ENCODE peak calls at places on chromosomes 12 and 14, in six cellular contexts. N, D, V, B, S and F are unnamed samples.

GRCh38 chr12:65019696-65020095 is 101.4 kb downstream of the WIF1 start:
- DNase-seq in D (no peak), B (no peak), S (no peak), V (no peak), N (no peak), F (no peak)

GRCh38 chr12:115308918-115309317 is 624.9 kb upstream of the TBX3 start:
- DNase-seq in S (no peak), B (no peak), V (no peak), N (no peak), D (no peak), F (no peak)

GRCh38 chr14:70981005-70981952 is 74.0 kb downstream of the PCNX1 start:
- DNase-seq in S (no peak), N (no peak), D (no peak), B (no peak), V (no peak), F (no peak)

GRCh38 chr12:116916714-116917114 is 6.0 kb downstream of the FBXW8 start:
- DNase-seq in V (no peak), S (no peak), B (no peak), D (peak; percentile 88), N (peak; percentile 60), F (peak; percentile 92)

GRCh38 chr14:78259831-78260230 is 89.7 kb downstream of the NRXN3 start:
- DNase-seq in D (no peak), V (no peak), B (no peak), S (no peak), N (no peak), F (no peak)

GRCh38 chr14:99133563-99134332 is 138.2 kb downstream of the BCL11B start:
- DNase-seq in N (no peak), V (peak; percentile 4), B (peak; percentile 30), S (no peak), D (no peak), F (no peak)

GRCh38 chr14:30820674-30821073 is 53.7 kb upstream of the COCH start:
- DNase-seq in S (no peak), B (no peak), N (no peak), V (no peak), D (no peak), F (no peak)

GRCh38 chr14:102591372-102591943 is 991 bp upstream of the RCOR1 start:
- DNase-seq in D (no peak), S (peak; percentile 34), V (peak; percentile 47), B (no peak), N (no peak), F (no peak)

GRCh38 chr14:33642641-33643342 is 308.1 kb downstream of the EGLN3 start:
- DNase-seq in S (no peak), D (no peak), B (no peak), V (no peak), N (no peak), F (no peak)

GRCh38 chr14:31326111-31326510 is 94.2 kb downstream of the HEATR5A start:
- DNase-seq in B (no peak), S (no peak), D (no peak), V (peak; percentile 16), N (peak; percentile 3), F (no peak)

GRCh38 chr14:22268875-22269274 is 320.1 kb downstream of the DAD1 start:
- DNase-seq in V (no peak), D (peak; percentile 71), S (no peak), B (no peak), N (no peak), F (peak; percentile 91)

GRCh38 chr12:130186101-130186465 is 23.8 kb downstream of the FZD10 start:
- DNase-seq in N (no peak), D (no peak), S (no peak), B (no peak), V (no peak), F (no peak)

GRCh38 chr12:95077341-95077740 is 3.9 kb upstream of the NR2C1 start:
- DNase-seq in S (no peak), V (no peak), B (no peak), D (no peak), N (no peak), F (no peak)

GRCh38 chr12:28540324-28540714 is 350.1 kb downstream of the CCDC91 start:
- DNase-seq in V (no peak), D (no peak), S (no peak), N (no peak), B (no peak), F (no peak)

GRCh38 chr14:93347850-93348249 is 868 bp downstream of the COX8C start:
- DNase-seq in B (no peak), S (no peak), V (no peak), N (no peak), D (no peak), F (no peak)

GRCh38 chr12:104971276-104971675 is 13.2 kb upstream of the SLC41A2 start:
- DNase-seq in D (no peak), S (no peak), V (no peak), B (no peak), N (no peak), F (no peak)

GRCh38 chr14:70916300-70916699 is 9.0 kb downstream of the PCNX1 start:
- DNase-seq in S (no peak), N (no peak), V (no peak), D (no peak), B (no peak), F (no peak)

GRCh38 chr12:57498143-57498524 is 10.3 kb downstream of the MARS1 start:
- DNase-seq in N (no peak), B (peak; percentile 83), V (no peak), S (peak; percentile 55), D (no peak), F (no peak)

GRCh38 chr14:90608281-90608680 is 207.9 kb downstream of the TTC7B start:
- DNase-seq in N (no peak), V (no peak), D (no peak), B (no peak), S (no peak), F (no peak)

GRCh38 chr12:71854594-71854993 is 15.0 kb downstream of the TBC1D15 start:
- DNase-seq in S (no peak), N (no peak), D (no peak), B (no peak), V (no peak), F (no peak)

GRCh38 chr12:127928178-127928577 is 338.8 kb upstream of the TMEM132C start:
- DNase-seq in N (no peak), S (no peak), V (no peak), B (no peak), D (no peak), F (no peak)

GRCh38 chr12:13964666-13965065 is 16.7 kb downstream of the GRIN2B start:
- DNase-seq in B (peak; percentile 54), D (no peak), N (no peak), V (no peak), S (no peak), F (no peak)

GRCh38 chr12:13959131-13959734 is 22.2 kb downstream of the GRIN2B start:
- DNase-seq in V (no peak), B (peak; percentile 70), N (no peak), S (peak; percentile 25), D (no peak), F (no peak)

GRCh38 chr12:13957576-13957975 is 23.8 kb downstream of the GRIN2B start:
- DNase-seq in B (no peak), S (no peak), V (no peak), N (no peak), D (no peak), F (no peak)

GRCh38 chr12:13961983-13962382 is 19.4 kb downstream of the GRIN2B start:
- DNase-seq in N (no peak), B (no peak), V (no peak), D (no peak), S (no peak), F (no peak)

DNA sequence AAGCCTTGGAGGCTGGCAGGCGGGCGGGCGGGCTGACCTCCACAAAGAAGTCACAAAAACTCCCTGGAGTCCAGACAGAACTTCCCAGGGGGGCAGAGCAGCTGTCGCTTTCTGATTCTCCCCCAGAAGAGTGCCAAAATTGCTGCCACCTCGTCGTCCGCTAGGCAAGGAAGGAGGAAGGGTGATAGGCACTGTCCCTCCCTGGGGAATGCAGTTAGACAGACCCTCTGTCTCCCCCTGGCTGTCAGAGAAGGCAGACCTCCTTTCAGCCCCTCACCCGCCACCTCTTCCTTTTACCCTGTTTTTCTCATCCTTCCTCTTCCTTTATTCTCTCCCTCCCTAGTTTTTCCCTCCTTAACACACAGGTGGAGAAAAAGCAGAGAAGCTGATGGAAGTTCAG is 18.7 kb downstream of the GRIN2B start:
- DNase-seq in D (no peak), N (no peak), B (peak; percentile 79), S (peak; percentile 58), V (no peak), F (no peak)
- TF ChIP-seq CTCF in D (peak; percentile 54), N (no peak), B (peak; percentile 87), S (peak; percentile 65), V (no peak), F (peak; percentile 74)

DNA sequence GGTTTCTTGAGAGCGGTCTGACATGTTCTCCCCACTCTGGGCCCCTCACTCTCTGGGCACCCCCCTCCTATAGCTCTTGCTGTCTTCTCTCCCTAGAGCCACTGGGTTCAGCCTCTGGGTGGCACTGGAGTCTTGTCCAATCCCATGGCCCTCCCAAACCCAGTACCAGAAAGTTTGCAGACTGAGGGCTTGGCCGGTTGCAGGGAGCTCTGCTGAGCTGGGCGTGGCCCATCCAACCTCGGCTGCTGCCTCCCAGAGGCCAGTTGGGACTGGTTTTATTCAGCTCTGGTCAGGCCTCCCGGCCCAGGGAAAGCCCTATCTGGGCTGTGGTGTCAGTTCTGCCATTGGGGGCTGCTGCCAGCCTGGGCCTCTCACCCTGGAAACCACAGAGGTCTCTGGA is 37.9 kb downstream of the ISCA2 start:
- DNase-seq in N (peak; percentile 22), V (no peak), D (no peak), S (peak; percentile 77), B (peak; percentile 90), F (no peak)
- TF ChIP-seq CTCF in N (peak; percentile 18), V (no peak), D (no peak), S (no peak), B (peak; percentile 42), F (peak; percentile 31)

GRCh38 chr14:76808990-76809389 is 3.7 kb downstream of the ANGEL1 start:
- DNase-seq in S (no peak), D (no peak), N (no peak), B (no peak), V (no peak), F (no peak)

GRCh38 chr14:76810953-76811400 is 1.7 kb downstream of the ANGEL1 start:
- DNase-seq in S (no peak), D (no peak), B (no peak), V (peak; percentile 26), N (no peak), F (no peak)

GRCh38 chr14:76806446-76806845 is 6.2 kb downstream of the ANGEL1 start:
- DNase-seq in D (no peak), N (no peak), S (no peak), B (no peak), V (no peak), F (no peak)

GRCh38 chr14:76810525-76810924 is 2.2 kb downstream of the ANGEL1 start:
- DNase-seq in V (no peak), B (no peak), N (no peak), S (no peak), D (no peak), F (no peak)

GRCh38 chr14:76805245-76805644 is 7.4 kb downstream of the ANGEL1 start:
- DNase-seq in N (no peak), B (no peak), V (no peak), D (no peak), S (no peak), F (no peak)
- TF ChIP-seq CTCF in N (no peak), B (no peak), V (no peak), D (no peak), S (no peak), F (no peak)

DNA sequence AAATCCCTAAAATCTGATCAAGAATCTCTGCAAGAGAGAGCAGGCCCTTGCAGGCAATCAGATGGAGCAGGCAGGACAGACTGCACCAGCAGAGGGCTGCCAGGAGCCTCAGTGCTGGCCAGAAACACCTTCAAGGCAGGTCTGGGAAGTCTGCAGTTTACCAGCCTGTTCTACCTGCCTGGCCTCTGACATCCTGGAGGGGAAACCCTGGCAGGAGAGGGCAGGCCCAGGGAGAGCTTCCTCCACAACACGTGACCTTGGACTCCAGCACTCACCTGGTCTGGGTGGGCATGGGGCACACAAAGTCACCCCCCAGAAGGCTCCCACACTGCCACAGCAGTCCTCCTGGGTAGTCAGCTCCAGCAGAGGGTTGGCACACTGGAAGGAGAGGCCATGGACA is 56.0 kb downstream of the ISCA2 start:
- DNase-seq in S (no peak), B (no peak), D (no peak), V (no peak), N (no peak), F (no peak)
- TF ChIP-seq CTCF in S (no peak), B (peak; percentile 53), D (peak; percentile 46), V (no peak), N (peak; percentile 23), F (peak; percentile 54)